ENCODE peak calls at places on chromosome 15, in four cellular contexts. N is K562, Q is prostate gland, D is upper lobe of left lung. A is an unnamed sample.

GRCh38 chr15:49124371-49124770 is 31.0 kb downstream of the COPS2 start:
- DNase-seq in N (no peak), Q (no peak), D (no peak), A (no peak)

GRCh38 chr15:31157644-31158069 is 56.1 kb upstream of the TRPM1 start:
- DNase-seq in N (no peak), Q (no peak), D (no peak), A (no peak)

GRCh38 chr15:57256941-57257340 is 119.4 kb upstream of the CGNL1 start:
- DNase-seq in N (no peak), Q (no peak), D (no peak), A (no peak)

GRCh38 chr15:90126457-90127435 is 24.5 kb upstream of the IDH2 start:
- DNase-seq in N (no peak), Q (no peak), D (peak; percentile 55), A (no peak)

GRCh38 chr15:100918690-100919480 is at the start of gene LRRK1:
- DNase-seq in N (peak; percentile 65), Q (no peak), D (peak; percentile 48), A (peak; percentile 62)

GRCh38 chr15:91926871-91927270 is 73.4 kb downstream of the SLCO3A1 start:
- DNase-seq in N (no peak), Q (no peak), D (no peak), A (no peak)

GRCh38 chr15:71201471-71201870 is 86.2 kb downstream of the THSD4 start:
- DNase-seq in N (no peak), Q (no peak), D (peak; percentile 71), A (no peak)

GRCh38 chr15:45402955-45403892 is 24.9 kb upstream of the GATM start:
- DNase-seq in N (peak; percentile 47), Q (no peak), D (peak; percentile 47), A (peak; percentile 23)

GRCh38 chr15:55737373-55737772 is 5.6 kb downstream of the PRTG start:
- DNase-seq in N (no peak), Q (no peak), D (no peak), A (no peak)

GRCh38 chr15:60745469-60745971 is 266.6 kb upstream of the ICE2 start:
- DNase-seq in N (no peak), Q (no peak), D (peak; percentile 24), A (no peak)

GRCh38 chr15:54082836-54083492 is 104.7 kb downstream of the UNC13C start:
- DNase-seq in N (peak; percentile 11), Q (no peak), D (no peak), A (peak; percentile 6)

GRCh38 chr15:80856809-80857377 is 77.7 kb downstream of the CEMIP start:
- DNase-seq in N (no peak), Q (peak; percentile 74), D (peak; percentile 69), A (no peak)

GRCh38 chr15:51982013-51982769 is 10.6 kb upstream of the LEO1 start:
- DNase-seq in N (no peak), Q (peak; percentile 26), D (no peak), A (peak; percentile 55)

GRCh38 chr15:83118291-83118827 is 10.9 kb downstream of the TM6SF1 start:
- DNase-seq in N (no peak), Q (no peak), D (no peak), A (no peak)

GRCh38 chr15:70855764-70856163 is 1.8 kb upstream of the LARP6 start:
- DNase-seq in N (no peak), Q (no peak), D (no peak), A (no peak)

GRCh38 chr15:59570364-59570763 is 41.2 kb upstream of the GCNT3 start:
- DNase-seq in N (no peak), Q (no peak), D (no peak), A (no peak)

GRCh38 chr15:77255385-77255784 is 164.5 kb downstream of the PEAK1 start:
- DNase-seq in N (no peak), Q (no peak), D (no peak), A (no peak)

GRCh38 chr15:101652098-101652782 is at the start of gene TM2D3:
- DNase-seq in N (peak; percentile 96), Q (peak; percentile 91), D (peak; percentile 95), A (peak; percentile 89)

GRCh38 chr15:40293905-40294895 is 11.3 kb upstream of the ANKRD63 start:
- DNase-seq in N (no peak), Q (no peak), D (no peak), A (no peak)

GRCh38 chr15:28984421-28985375 is 98.9 kb downstream of the APBA2 start:
- DNase-seq in N (no peak), Q (no peak), D (no peak), A (no peak)

GRCh38 chr15:52183562-52184173 is 7.5 kb downstream of the GNB5 start:
- DNase-seq in N (peak; percentile 42), Q (no peak), D (no peak), A (no peak)

GRCh38 chr15:69559440-69560215 is 107.0 kb downstream of the RPLP1 start:
- DNase-seq in N (no peak), Q (no peak), D (no peak), A (no peak)

GRCh38 chr15:85871545-85871944 is 76.8 kb upstream of the KLHL25 start:
- DNase-seq in N (no peak), Q (no peak), D (no peak), A (no peak)

GRCh38 chr15:81752149-81752942 is 293.5 kb downstream of the MEX3B start:
- DNase-seq in N (no peak), Q (peak; percentile 45), D (no peak), A (no peak)

GRCh38 chr15:101675796-101676582 is 23.8 kb upstream of the TM2D3 start:
- DNase-seq in N (no peak), Q (no peak), D (no peak), A (no peak)

GRCh38 chr15:48718646-48719045 is 73.1 kb upstream of the FBN1 start:
- DNase-seq in N (peak; percentile 19), Q (no peak), D (no peak), A (no peak)

GRCh38 chr15:25545017-25545416 is 106.2 kb upstream of the UBE3A start:
- DNase-seq in N (no peak), Q (no peak), D (no peak), A (no peak)

GRCh38 chr15:31494786-31495185 is 168.2 kb downstream of the KLF13 start:
- DNase-seq in N (no peak), Q (no peak), D (no peak), A (no peak)

GRCh38 chr15:53588773-53589172 is 170.7 kb downstream of the WDR72 start:
- DNase-seq in N (no peak), Q (no peak), D (no peak), A (no peak)

GRCh38 chr15:61411941-61412510 is 182.9 kb upstream of the RORA start:
- DNase-seq in N (no peak), Q (no peak), D (no peak), A (no peak)

GRCh38 chr15:79091204-79091867 is 756 bp upstream of the RASGRF1 start:
- DNase-seq in N (no peak), Q (no peak), D (peak; percentile 8), A (no peak)

GRCh38 chr15:92149029-92149428 is 244.7 kb upstream of the ST8SIA2 start:
- DNase-seq in N (no peak), Q (no peak), D (no peak), A (no peak)

GRCh38 chr15:52558196-52558595 is 10.6 kb downstream of the ARPP19 start:
- DNase-seq in N (no peak), Q (no peak), D (peak; percentile 56), A (no peak)

GRCh38 chr15:90001062-90001682 is at the start of gene ZNF710:
- DNase-seq in N (peak; percentile 85), Q (peak; percentile 43), D (no peak), A (peak; percentile 33)

GRCh38 chr15:34754674-34755418 is at the start of gene GJD2:
- DNase-seq in N (peak; percentile 14), Q (no peak), D (no peak), A (no peak)

GRCh38 chr15:51908312-51908711 is 63.3 kb downstream of the LEO1 start:
- DNase-seq in N (no peak), Q (no peak), D (no peak), A (no peak)

GRCh38 chr15:68310178-68310810 is 32.7 kb downstream of the FEM1B start:
- DNase-seq in N (no peak), Q (no peak), D (no peak), A (no peak)

GRCh38 chr15:78993931-78994530 is 49.2 kb upstream of the CTSH start:
- DNase-seq in N (no peak), Q (no peak), D (peak; percentile 89), A (peak; percentile 48)

GRCh38 chr15:66047321-66048024 is 178.2 kb downstream of the RAB11A start:
- DNase-seq in N (no peak), Q (no peak), D (no peak), A (no peak)

GRCh38 chr15:66045542-66045941 is 176.3 kb downstream of the RAB11A start:
- DNase-seq in N (no peak), Q (no peak), D (no peak), A (no peak)

GRCh38 chr15:66046326-66046725 is 177.0 kb downstream of the RAB11A start:
- DNase-seq in N (no peak), Q (no peak), D (no peak), A (no peak)

GRCh38 chr15:66044837-66045236 is 175.5 kb downstream of the RAB11A start:
- DNase-seq in N (no peak), Q (no peak), D (no peak), A (no peak)

GRCh38 chr15:66046751-66047150 is 177.5 kb downstream of the RAB11A start:
- DNase-seq in N (peak; percentile 17), Q (no peak), D (no peak), A (no peak)
- TF ChIP-seq POLR2AphosphoS5 in N (no peak), Q (no peak), D (no peak), A (no peak)

DNA sequence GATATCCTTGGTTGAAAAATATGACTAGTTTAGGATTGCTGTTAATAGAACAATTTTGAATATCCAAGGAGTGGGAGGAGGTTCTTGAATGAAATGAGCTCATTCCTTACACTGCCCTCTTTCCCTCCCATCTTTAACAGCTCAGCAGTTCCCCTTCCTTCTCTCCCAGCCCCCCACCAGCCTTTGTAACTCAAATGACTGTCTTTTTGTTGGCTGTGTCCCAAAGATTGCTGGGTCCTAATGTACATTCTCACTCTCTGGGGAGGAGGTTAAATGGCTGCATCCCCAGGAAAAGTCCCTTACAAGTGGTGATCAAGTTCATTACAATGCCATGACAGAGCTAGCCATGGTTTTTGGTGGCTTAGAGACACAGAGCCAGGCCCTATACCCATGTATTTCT is 293.1 kb upstream of the TPM1 start:
- DNase-seq in N (no peak), Q (no peak), D (no peak), A (no peak)
- H3K27ac ChIP-seq in N (no peak overlapping the region), Q (no peak overlapping the region), D (no peak overlapping the region), A (no peak overlapping the region)

GRCh38 chr15:74599156-74599555 is 16.5 kb upstream of the CLK3 start:
- DNase-seq in N (no peak), Q (no peak), D (no peak), A (no peak)
- H3K4me3 ChIP-seq in N (peak overlapping the region; percentile 46), Q (peak overlapping the region; percentile 57), D (peak overlapping the region; percentile 52), A (no peak overlapping the region)

GRCh38 chr15:42392309-42393024 is 33.2 kb downstream of the CAPN3 start:
- DNase-seq in N (no peak), Q (no peak), D (no peak), A (no peak)
- TF ChIP-seq POLR2AphosphoS5 in N (no peak), Q (no peak), D (no peak), A (no peak)

GRCh38 chr15:41577863-41578735 is 19.1 kb downstream of the TYRO3 start:
- DNase-seq in N (no peak), Q (no peak), D (no peak), A (no peak)
- H3K27ac ChIP-seq in N (no peak overlapping the region), Q (no peak overlapping the region), D (no peak overlapping the region), A (no peak overlapping the region)

A was measured in HL-60.